ENCODE peak calls at places on chromosomes 2 and 18, in four cellular contexts. E is activated effector memory CD4-positive, alpha-beta T cell treated with Interleukin-2 at 50 U/mL for 16 hours; M is prostate gland; Y is H9. T is an unnamed sample.

GRCh38 chr2:53220969-53221368 is 546.6 kb upstream of the CHAC2 start:
- DNase-seq in E (no peak), M (no peak), Y (no peak), T (no peak)

GRCh38 chr2:143300531-143300930 is 171.3 kb downstream of the ARHGAP15 start:
- DNase-seq in E (no peak), M (no peak), Y (no peak), T (no peak)

GRCh38 chr2:219369447-219369861 is 18.3 kb downstream of the DNPEP start:
- DNase-seq in E (no peak), M (peak), Y (no peak), T (no peak)

GRCh38 chr2:128444816-128445532 is 126.3 kb upstream of the HS6ST1 start:
- DNase-seq in E (no peak), M (no peak), Y (peak), T (peak)

GRCh38 chr18:51908598-51908944 is 431.4 kb upstream of the DCC start:
- DNase-seq in E (no peak), M (no peak), Y (no peak), T (no peak)

GRCh38 chr18:58615150-58616132 is 13.4 kb downstream of the ALPK2 start:
- DNase-seq in E (peak), M (no peak), Y (no peak), T (peak)

GRCh38 chr2:174815524-174815923 is 51.3 kb upstream of the CHRNA1 start:
- DNase-seq in E (no peak), M (no peak), Y (no peak), T (no peak)

GRCh38 chr18:5175378-5175777 is 21.7 kb downstream of the AKAIN1 start:
- DNase-seq in E (no peak), M (no peak), Y (no peak), T (no peak)

GRCh38 chr18:11518788-11519685 is 90.4 kb upstream of the SLC35G4 start:
- DNase-seq in E (peak), M (peak), Y (peak), T (peak)

GRCh38 chr2:150424361-150424760 is 63.1 kb downstream of the RND3 start:
- DNase-seq in E (no peak), M (no peak), Y (no peak), T (no peak)

GRCh38 chr2:106269591-106270291 is 75.6 kb upstream of the UXS1 start:
- DNase-seq in E (peak), M (peak), Y (no peak), T (no peak)

GRCh38 chr2:27075219-27075871 is 3.1 kb upstream of the EMILIN1 start:
- DNase-seq in E (peak), M (no peak), Y (no peak), T (no peak)

GRCh38 chr18:46250084-46250811 is 146.1 kb downstream of the HAUS1 start:
- DNase-seq in E (no peak), M (peak), Y (no peak), T (peak)

T was measured in islet precursor cell.